ENCODE peak calls at places on chromosomes 2 and 18, in eight cellular contexts. G is NCI-H1092; F is AG10803; N is HT1080; K is neural progenitor cell; T is NCI-H524 treated with DMSO at 0.1 percent for 48 hours; D is caudate nucleus; I is stimulated activated CD8-positive, alpha-beta memory T cell treated with anti-CD3 and anti-CD28 coated beads, Interleukin-7, amount 100 ng/mL, for 1 hour. R is an unnamed sample.

GRCh38 chr18:35711227-35711626 is 129.7 kb downstream of the GALNT1 start:
- DNase-seq in N (no peak), I (no peak), F (no peak), T (no peak), G (no peak), D (no peak), K (no peak), R (no peak)

GRCh38 chr18:8005870-8006269 is 438.8 kb downstream of the PTPRM start:
- DNase-seq in T (no peak), D (no peak), N (no peak), I (no peak), K (no peak), F (no peak), G (no peak), R (no peak)

GRCh38 chr18:74196220-74197119 is 48.1 kb downstream of the TIMM21 start:
- DNase-seq in K (peak), D (no peak), T (peak), I (peak), G (peak), F (peak), N (peak), R (peak)

GRCh38 chr2:133667085-133667484 is 98.8 kb upstream of the NCKAP5 start:
- DNase-seq in N (peak), K (no peak), D (no peak), F (peak), G (no peak), I (no peak), T (no peak), R (no peak)

GRCh38 chr2:8594731-8595427 is 87.0 kb upstream of the ID2 start:
- DNase-seq in F (no peak), D (no peak), G (no peak), N (no peak), K (no peak), I (no peak), T (no peak), R (no peak)

GRCh38 chr2:218259099-218259921 is 1.5 kb upstream of the GPBAR1 start:
- DNase-seq in K (no peak), N (peak), T (no peak), D (no peak), I (no peak), G (no peak), F (peak), R (no peak)

GRCh38 chr2:26740890-26741302 is 23.2 kb upstream of the SLC35F6 start:
- DNase-seq in I (no peak), T (peak), G (no peak), K (peak), N (no peak), F (no peak), D (no peak), R (peak)

GRCh38 chr18:78123144-78123909 is 856.3 kb upstream of the SALL3 start:
- DNase-seq in K (no peak), N (no peak), T (no peak), F (no peak), I (no peak), D (no peak), G (no peak), R (no peak)

GRCh38 chr2:2646312-2647051 is 315.4 kb upstream of the MYT1L start:
- DNase-seq in F (no peak), G (no peak), I (no peak), T (peak), N (peak), K (peak), D (no peak), R (no peak)

GRCh38 chr2:122656403-122656802 is 901.0 kb downstream of the TSN start:
- DNase-seq in G (no peak), T (no peak), N (no peak), D (no peak), F (no peak), K (no peak), I (no peak), R (no peak)

GRCh38 chr2:153474407-153474806 is 4.2 kb downstream of the RPRM start:
- DNase-seq in I (no peak), F (no peak), N (no peak), K (no peak), T (peak), D (no peak), G (no peak), R (no peak)

GRCh38 chr2:220263300-220263699 is 635.9 kb downstream of the SLC4A3 start:
- DNase-seq in I (no peak), T (no peak), K (no peak), D (no peak), G (no peak), N (no peak), F (no peak), R (no peak)

GRCh38 chr18:59697236-59697932 is at the start of gene CCBE1:
- DNase-seq in I (no peak), D (no peak), T (no peak), F (peak), N (peak), G (peak), K (peak), R (peak)